ENCODE peak calls at places on chromosomes 12 and 14, in six cellular contexts. R is activated T-helper 1 cell treated with Interleukin-2 at 50 U/mL for 16 hours; V is HuH-7; E is NCI-H446 treated with DMSO at 0.1 percent for 48 hours; G is stimulated activated CD4-positive, alpha-beta T cell treated with anti-CD3 and anti-CD28 coated beads, Interleukin-2, amount 100 ng/mL, for 24 hours; B is hypothalamus. S is an unnamed sample.
A peak's percentile ranks its signal among the peaks of the same experiment; 100 is the strongest.

GRCh38 chr12:42510823-42511222 is 78.7 kb downstream of the PRICKLE1 start:
- DNase-seq in R (no peak), V (no peak), E (no peak), G (no peak), B (no peak), S (no peak)

GRCh38 chr12:64404470-64405446 is 566 bp downstream of the XPOT start:
- DNase-seq in R (peak; percentile 32), V (peak; percentile 79), E (no peak), G (peak; percentile 77), B (peak; percentile 45), S (peak; percentile 76)

GRCh38 chr12:65461017-65461416 is 182.5 kb downstream of the MSRB3 start:
- DNase-seq in R (no peak), V (no peak), E (no peak), G (no peak), B (no peak), S (no peak)

GRCh38 chr12:124939428-124940142 is 25.1 kb upstream of the UBC start:
- DNase-seq in R (peak; percentile 72), V (no peak), E (no peak), G (peak; percentile 92), B (no peak), S (no peak)

GRCh38 chr12:72586456-72586855 is 314.3 kb downstream of the TRHDE start:
- DNase-seq in R (no peak), V (no peak), E (no peak), G (no peak), B (no peak), S (no peak)

GRCh38 chr14:55298423-55298822 is 27.2 kb downstream of the FBXO34 start:
- DNase-seq in R (no peak), V (no peak), E (no peak), G (no peak), B (no peak), S (no peak)

GRCh38 chr12:54411398-54412241 is 7.4 kb downstream of the ITGA5 start:
- DNase-seq in R (peak; percentile 41), V (no peak), E (no peak), G (peak; percentile 67), B (no peak), S (peak; percentile 53)

GRCh38 chr14:85596562-85596961 is 66.6 kb downstream of the FLRT2 start:
- DNase-seq in R (no peak), V (no peak), E (no peak), G (no peak), B (no peak), S (no peak)

GRCh38 chr12:11581179-11581755 is 68.2 kb upstream of the ETV6 start:
- DNase-seq in R (peak; percentile 20), V (peak; percentile 41), E (peak; percentile 39), G (peak; percentile 82), B (peak; percentile 30), S (peak; percentile 51)

GRCh38 chr12:46267618-46268348 is 1.1 kb downstream of the SLC38A1 start:
- DNase-seq in R (no peak), V (no peak), E (no peak), G (peak; percentile 64), B (peak; percentile 49), S (peak; percentile 48)